ENCODE peak calls at places on chromosomes 2 and 18, in ten cellular contexts. N is CD8-positive, alpha-beta T cell; Q is stomach; P is colonic mucosa; W is breast epithelium; L is effector memory CD4-positive, alpha-beta T cell; C is heart right ventricle; S is pancreas; Z is NT2/D1; H is CD8-positive, alpha-beta memory T cell. K is an unnamed sample. For H3K27me3, the result is how much of the 10 kb centered on the place peaks cover.

GRCh38 chr18:26772691-26773090 is 92.8 kb downstream of the AQP4 start:
- DNase-seq in N (no peak), Q (no peak), P (no peak), W (no peak), L (no peak), C (no peak), S (no peak), Z (no peak), H (no peak), K (no peak)

GRCh38 chr18:78596794-78597193 is 382.8 kb upstream of the SALL3 start:
- DNase-seq in N (no peak), Q (no peak), P (no peak), W (no peak), L (no peak), C (no peak), S (no peak), Z (peak), H (no peak), K (peak)

GRCh38 chr2:197324801-197325200 is 14.2 kb upstream of the ANKRD44 start:
- DNase-seq in N (no peak), Q (no peak), P (no peak), W (no peak), L (no peak), C (no peak), S (no peak), Z (no peak), H (no peak), K (no peak)

GRCh38 chr18:54191352-54191751 is 33.1 kb downstream of the MBD2 start:
- DNase-seq in N (no peak), Q (no peak), P (no peak), W (no peak), L (no peak), C (no peak), S (no peak), Z (no peak), H (no peak), K (no peak)

GRCh38 chr2:121969155-121969554 is 213.7 kb downstream of the TSN start:
- DNase-seq in N (no peak), Q (no peak), P (no peak), W (peak), L (no peak), C (peak), S (no peak), Z (no peak), H (no peak), K (no peak)

GRCh38 chr2:68193774-68194372 is 36.2 kb downstream of the PNO1 start:
- DNase-seq in N (no peak), Q (no peak), P (no peak), W (no peak), L (no peak), C (no peak), S (no peak), Z (no peak), H (no peak), K (no peak)

GRCh38 chr2:229980440-229981184 is 58.3 kb downstream of the FBXO36 start:
- DNase-seq in N (no peak), Q (peak), P (peak), W (peak), L (no peak), C (peak), S (no peak), Z (no peak), H (no peak), K (no peak)

GRCh38 chr2:39546937-39547336 is 109.9 kb upstream of the MAP4K3 start:
- DNase-seq in N (no peak), Q (no peak), P (no peak), W (no peak), L (no peak), C (no peak), S (no peak), Z (no peak), H (no peak), K (no peak)

GRCh38 chr2:219598308-219599078 is 836 bp downstream of the STK11IP start:
- DNase-seq in N (no peak), Q (no peak), P (no peak), W (no peak), L (no peak), C (no peak), S (no peak), Z (no peak), H (no peak), K (peak)

GRCh38 chr2:220847587-220847986 is 724.5 kb downstream of the EPHA4 start:
- DNase-seq in N (no peak), Q (no peak), P (no peak), W (no peak), L (no peak), C (no peak), S (no peak), Z (no peak), H (no peak), K (no peak)

GRCh38 chr2:241818943-241819270 is 9.9 kb downstream of the NEU4 start:
- DNase-seq in N (no peak), Q (peak), P (peak), W (no peak), L (no peak), C (no peak), S (no peak), Z (no peak), H (no peak), K (no peak)

GRCh38 chr2:204019572-204020501 is 83.3 kb downstream of the ICOS start:
- DNase-seq in N (no peak), Q (no peak), P (no peak), W (no peak), L (no peak), C (no peak), S (no peak), Z (no peak), H (no peak), K (no peak)

GRCh38 chr2:176817061-176817565 is 395.5 kb upstream of the HNRNPA3 start:
- DNase-seq in N (no peak), Q (no peak), P (no peak), W (no peak), L (no peak), C (no peak), S (no peak), Z (no peak), H (no peak), K (no peak)

GRCh38 chr18:328928-329327 is 61.1 kb upstream of the THOC1 start:
- DNase-seq in N (no peak), Q (no peak), P (no peak), W (no peak), L (no peak), C (no peak), S (no peak), Z (no peak), H (no peak), K (no peak)

GRCh38 chr18:39485696-39486095 is 1920.1 kb upstream of the CELF4 start:
- DNase-seq in N (no peak), Q (no peak), P (no peak), W (no peak), L (no peak), C (no peak), S (no peak), Z (no peak), H (no peak), K (no peak)

GRCh38 chr2:36705326-36706020 is 9.0 kb downstream of the VIT start:
- DNase-seq in N (no peak), Q (no peak), P (no peak), W (no peak), L (no peak), C (no peak), S (no peak), Z (no peak), H (no peak), K (no peak)

GRCh38 chr2:218079943-218080913 is 11.2 kb downstream of the RUFY4 start:
- DNase-seq in N (no peak), Q (no peak), P (no peak), W (no peak), L (no peak), C (no peak), S (peak), Z (no peak), H (no peak), K (no peak)

GRCh38 chr2:239165206-239165831 is 235.5 kb downstream of the HDAC4 start:
- DNase-seq in N (no peak), Q (no peak), P (no peak), W (no peak), L (no peak), C (no peak), S (peak), Z (no peak), H (no peak), K (no peak)

GRCh38 chr2:226411727-226412360 is 387.8 kb downstream of the IRS1 start:
- DNase-seq in N (no peak), Q (no peak), P (peak), W (no peak), L (no peak), C (no peak), S (no peak), Z (no peak), H (no peak), K (no peak)

GRCh38 chr2:187917535-187917934 is 363.3 kb upstream of the TFPI start:
- DNase-seq in N (no peak), Q (no peak), P (no peak), W (no peak), L (no peak), C (no peak), S (no peak), Z (no peak), H (no peak), K (no peak)

GRCh38 chr2:37338933-37339332 is 5.5 kb upstream of the QPCT start:
- DNase-seq in N (no peak), Q (no peak), P (no peak), W (no peak), L (no peak), C (no peak), S (no peak), Z (no peak), H (no peak), K (no peak)

GRCh38 chr2:9807555-9808305 is 35.5 kb upstream of the TAF1B start:
- DNase-seq in N (no peak), Q (peak), P (no peak), W (no peak), L (no peak), C (no peak), S (no peak), Z (no peak), H (no peak), K (no peak)

GRCh38 chr2:83106853-83107252 is 1352.2 kb downstream of the SUCLG1 start:
- DNase-seq in N (no peak), Q (no peak), P (no peak), W (no peak), L (no peak), C (no peak), S (no peak), Z (no peak), H (no peak), K (no peak)

GRCh38 chr2:128309341-128310093 is 9.2 kb downstream of the HS6ST1 start:
- DNase-seq in N (no peak), Q (peak), P (peak), W (no peak), L (no peak), C (no peak), S (peak), Z (no peak), H (no peak), K (peak)

GRCh38 chr2:173326806-173327205 is 27.9 kb upstream of the CDCA7 start:
- DNase-seq in N (no peak), Q (no peak), P (no peak), W (no peak), L (no peak), C (no peak), S (no peak), Z (no peak), H (no peak), K (no peak)

GRCh38 chr18:76491801-76492668 is 3.0 kb downstream of the ZNF516 start:
- DNase-seq in N (no peak), Q (peak), P (peak), W (no peak), L (no peak), C (no peak), S (peak), Z (no peak), H (no peak), K (peak)

GRCh38 chr18:63979409-63979908 is 9.6 kb downstream of the SERPINB8 start:
- DNase-seq in N (peak), Q (peak), P (peak), W (peak), L (no peak), C (peak), S (no peak), Z (no peak), H (no peak), K (peak)

GRCh38 chr18:12742453-12742852 is 39.6 kb downstream of the PSMG2 start:
- DNase-seq in N (no peak), Q (no peak), P (no peak), W (no peak), L (no peak), C (no peak), S (no peak), Z (no peak), H (no peak), K (no peak)

GRCh38 chr2:26469092-26469710 is 8.7 kb downstream of the OTOF start:
- DNase-seq in N (peak), Q (peak), P (peak), W (no peak), L (no peak), C (no peak), S (no peak), Z (peak), H (no peak), K (no peak)

GRCh38 chr18:57397440-57397839 is 37.7 kb upstream of the ONECUT2 start:
- DNase-seq in N (no peak), Q (no peak), P (no peak), W (no peak), L (no peak), C (no peak), S (no peak), Z (no peak), H (no peak), K (no peak)

GRCh38 chr2:127469974-127470373 is 51.7 kb downstream of the PROC start:
- DNase-seq in N (no peak), Q (no peak), P (no peak), W (no peak), L (no peak), C (no peak), S (no peak), Z (no peak), H (no peak), K (no peak)

GRCh38 chr2:67772216-67773180 is 290.3 kb downstream of the C1D start:
- DNase-seq in N (no peak), Q (no peak), P (no peak), W (peak), L (no peak), C (no peak), S (no peak), Z (no peak), H (no peak), K (no peak)

GRCh38 chr2:216478791-216479190 is 19.9 kb upstream of the RPL37A start:
- DNase-seq in N (no peak), Q (no peak), P (no peak), W (no peak), L (no peak), C (no peak), S (no peak), Z (no peak), H (no peak), K (no peak)

GRCh38 chr2:239706407-239706806 is 305.6 kb upstream of the HDAC4 start:
- DNase-seq in N (no peak), Q (no peak), P (no peak), W (peak), L (no peak), C (no peak), S (no peak), Z (no peak), H (no peak), K (no peak)

GRCh38 chr18:12745095-12745820 is 42.4 kb downstream of the PSMG2 start:
- DNase-seq in N (no peak), Q (no peak), P (no peak), W (no peak), L (no peak), C (no peak), S (no peak), Z (no peak), H (no peak), K (no peak)

GRCh38 chr18:24447961-24448360 is 12.5 kb upstream of the HRH4 start:
- DNase-seq in N (no peak), Q (no peak), P (no peak), W (no peak), L (no peak), C (no peak), S (no peak), Z (no peak), H (no peak), K (no peak)

GRCh38 chr2:15737314-15738224 is 145.9 kb downstream of the DDX1 start:
- DNase-seq in N (no peak), Q (no peak), P (no peak), W (no peak), L (no peak), C (no peak), S (no peak), Z (no peak), H (no peak), K (no peak)

GRCh38 chr2:15733867-15734765 is 142.4 kb downstream of the DDX1 start:
- DNase-seq in N (no peak), Q (peak), P (no peak), W (no peak), L (no peak), C (no peak), S (no peak), Z (no peak), H (no peak), K (peak)

GRCh38 chr2:15734871-15735737 is 143.4 kb downstream of the DDX1 start:
- DNase-seq in N (no peak), Q (no peak), P (no peak), W (no peak), L (no peak), C (no peak), S (no peak), Z (no peak), H (no peak), K (no peak)

GRCh38 chr2:15736396-15737180 is 144.9 kb downstream of the DDX1 start:
- DNase-seq in N (no peak), Q (no peak), P (no peak), W (no peak), L (no peak), C (no peak), S (no peak), Z (no peak), H (no peak), K (no peak)

DNA sequence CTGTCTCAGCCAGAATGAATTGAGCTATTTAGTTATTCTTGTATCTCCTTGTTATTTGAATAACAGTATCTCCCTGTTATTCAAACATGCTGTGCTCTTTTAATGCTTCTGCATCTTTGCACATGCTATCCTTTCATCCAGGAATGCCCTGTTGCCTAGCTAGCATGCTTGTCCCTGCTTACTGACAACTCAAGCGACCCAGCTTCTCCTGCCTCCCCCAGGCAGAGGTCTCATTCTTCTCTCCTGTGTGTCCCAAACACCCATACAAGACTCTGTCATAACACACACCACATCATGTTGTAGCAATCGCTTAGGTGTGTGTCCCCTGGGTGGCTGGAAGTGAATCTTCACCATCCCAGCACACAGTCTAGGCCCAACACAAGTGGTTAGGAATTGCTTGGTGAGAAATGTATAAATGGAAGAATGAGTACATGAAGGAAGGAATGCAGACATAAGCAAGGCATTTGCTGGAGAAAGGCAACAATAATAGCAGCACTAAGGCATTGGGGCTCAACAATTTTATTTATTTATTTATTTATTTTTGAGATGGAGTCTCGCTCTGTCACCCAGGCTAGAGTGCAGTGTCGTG is 144.2 kb downstream of the DDX1 start:
- DNase-seq in N (no peak), Q (no peak), P (no peak), W (no peak), L (no peak), C (no peak), S (no peak), Z (no peak), H (no peak), K (no peak)
- H3K27me3 ChIP-seq in N (under half), Q (under half), P (under half), W (under half), L (under half), C (under half), S (under half), Z (under half), H (under half), K (under half)

GRCh38 chr2:145286716-145287115 is 766.8 kb upstream of the ZEB2 start:
- DNase-seq in N (no peak), Q (no peak), P (peak), W (no peak), L (no peak), C (no peak), S (no peak), Z (no peak), H (no peak), K (no peak)
- H3K27me3 ChIP-seq in N (under half), Q (under half), P (under half), W (under half), L (under half), C (under half), S (under half), Z (under half), H (under half), K (under half)

GRCh38 chr2:15941970-15942710 is 1.8 kb downstream of the MYCN start:
- DNase-seq in N (no peak), Q (peak), P (peak), W (no peak), L (no peak), C (peak), S (peak), Z (no peak), H (no peak), K (no peak)

GRCh38 chr2:15939556-15939853 is 845 bp upstream of the MYCN start:
- DNase-seq in N (peak), Q (peak), P (no peak), W (no peak), L (no peak), C (no peak), S (peak), Z (no peak), H (no peak), K (no peak)

GRCh38 chr2:15941483-15941853 is 1.1 kb downstream of the MYCN start:
- DNase-seq in N (no peak), Q (no peak), P (peak), W (no peak), L (no peak), C (no peak), S (no peak), Z (peak), H (no peak), K (peak)

GRCh38 chr2:15939854-15940660 is at the start of gene MYCN:
- DNase-seq in N (no peak), Q (peak), P (peak), W (peak), L (no peak), C (peak), S (peak), Z (peak), H (no peak), K (peak)

DNA sequence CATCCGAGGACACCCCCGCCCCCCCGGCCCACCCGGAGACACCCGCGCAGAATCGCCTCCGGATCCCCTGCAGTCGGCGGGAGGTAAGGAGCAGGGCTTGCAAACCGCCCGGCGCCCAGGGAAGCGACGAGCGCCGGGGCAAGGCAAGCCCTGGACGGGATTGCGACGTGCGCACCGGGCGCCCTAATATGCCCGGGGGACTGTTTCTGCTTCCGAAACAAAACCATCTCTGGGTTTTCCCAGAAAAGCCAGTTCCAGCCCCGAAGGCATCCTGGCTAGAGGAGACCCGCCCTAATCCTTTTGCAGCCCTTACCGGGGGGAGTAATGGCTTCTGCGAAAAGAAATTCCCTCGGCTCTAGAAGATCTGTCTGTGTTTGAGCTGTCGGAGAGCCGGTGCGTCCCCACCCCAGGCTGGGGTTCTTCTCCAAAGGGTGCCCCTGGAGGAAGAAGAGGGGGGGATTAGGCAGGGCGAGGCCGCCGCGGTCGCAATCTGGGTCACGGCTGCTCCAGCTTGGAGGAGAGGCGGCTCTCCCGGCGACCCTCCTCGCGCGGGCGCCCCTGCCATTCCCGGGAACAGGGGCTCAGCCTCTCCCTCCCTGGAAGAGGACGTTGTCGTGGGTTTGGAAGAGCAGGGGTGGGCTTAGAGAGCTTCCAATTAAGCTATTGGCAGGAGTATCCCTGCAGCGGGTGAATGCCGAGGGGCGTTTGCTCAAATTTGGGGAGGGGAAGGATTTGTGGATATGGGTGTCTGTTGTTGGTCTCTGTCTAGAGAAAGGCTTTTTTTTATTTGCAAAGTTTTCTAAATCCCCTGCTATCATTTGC is 522 bp downstream of the MYCN start:
- DNase-seq in N (no peak), Q (no peak), P (peak), W (no peak), L (no peak), C (peak), S (peak), Z (no peak), H (no peak), K (peak)
- H3K27me3 ChIP-seq in N (under half), Q (half or more), P (under half), W (under half), L (under half), C (under half), S (under half), Z (under half), H (under half), K (under half)

GRCh38 chr2:161432107-161432506 is 16.0 kb downstream of the TBR1 start:
- DNase-seq in N (no peak), Q (no peak), P (no peak), W (no peak), L (no peak), C (no peak), S (no peak), Z (no peak), H (no peak), K (no peak)

GRCh38 chr2:161426788-161427412 is 10.8 kb downstream of the TBR1 start:
- DNase-seq in N (no peak), Q (no peak), P (peak), W (no peak), L (no peak), C (no peak), S (no peak), Z (no peak), H (no peak), K (no peak)

GRCh38 chr2:161427413-161428239 is 11.5 kb downstream of the TBR1 start:
- DNase-seq in N (no peak), Q (no peak), P (peak), W (no peak), L (no peak), C (no peak), S (peak), Z (no peak), H (no peak), K (no peak)

GRCh38 chr2:161428240-161428587 is 12.1 kb downstream of the TBR1 start:
- DNase-seq in N (no peak), Q (no peak), P (no peak), W (no peak), L (no peak), C (no peak), S (no peak), Z (no peak), H (no peak), K (no peak)

GRCh38 chr2:161430416-161430815 is 14.3 kb downstream of the TBR1 start:
- DNase-seq in N (no peak), Q (no peak), P (no peak), W (no peak), L (no peak), C (no peak), S (no peak), Z (no peak), H (no peak), K (no peak)
- H3K27me3 ChIP-seq in N (under half), Q (half or more), P (under half), W (under half), L (under half), C (half or more), S (under half), Z (under half), H (under half), K (under half)

K was measured in HAP-1.